ENCODE peak calls at places on chromosomes 7 and 10, in five cellular contexts. U, O, A, Y and Z are unnamed samples.

GRCh38 chr10:70549962-70550845 is 52.3 kb downstream of the PRF1 start:
- DNase-seq in O (peak), U (peak), Y (peak), A (peak), Z (no peak)

GRCh38 chr10:98309366-98310355 is 41.7 kb upstream of the LOXL4 start:
- DNase-seq in O (peak), A (peak), Y (no peak), U (peak), Z (no peak)

GRCh38 chr7:129748710-129749109 is 137.2 kb downstream of the NRF1 start:
- DNase-seq in U (no peak), Y (no peak), A (no peak), O (no peak), Z (no peak)

GRCh38 chr7:37430126-37430525 is 18.5 kb downstream of the ELMO1 start:
- DNase-seq in O (no peak), U (no peak), A (no peak), Y (no peak), Z (no peak)

GRCh38 chr10:132112611-132113010 is 46.9 kb downstream of the JAKMIP3 start:
- DNase-seq in A (no peak), Y (no peak), O (no peak), U (no peak), Z (no peak)

GRCh38 chr10:67107670-67108069 is 181.8 kb downstream of the LRRTM3 start:
- DNase-seq in A (no peak), Y (no peak), U (peak), O (no peak), Z (no peak)

GRCh38 chr10:42583828-42584227 is 54.5 kb downstream of the ZNF33B start:
- DNase-seq in Y (no peak), A (no peak), O (no peak), U (no peak), Z (no peak)

GRCh38 chr7:148664319-148664718 is 34.4 kb upstream of the CUL1 start:
- DNase-seq in A (no peak), O (no peak), U (peak), Y (no peak), Z (no peak)

GRCh38 chr10:6296456-6297214 is 93.9 kb downstream of the PFKFB3 start:
- DNase-seq in O (no peak), U (no peak), A (no peak), Y (no peak), Z (no peak)

GRCh38 chr7:128031901-128032604 is 816 bp upstream of the LRRC4 start:
- DNase-seq in Y (peak), A (peak), O (peak), U (peak), Z (no peak)

GRCh38 chr10:79001082-79001885 is 67.5 kb upstream of the ZMIZ1 start:
- DNase-seq in O (no peak), Y (no peak), U (peak), A (no peak), Z (no peak)

GRCh38 chr10:5575482-5576153 is 50.9 kb downstream of the CALML3 start:
- DNase-seq in Y (no peak), U (peak), A (no peak), O (no peak), Z (no peak)

GRCh38 chr10:118116555-118117311 is 70.0 kb upstream of the RAB11FIP2 start:
- DNase-seq in O (no peak), A (no peak), Y (no peak), U (no peak), Z (peak)

GRCh38 chr10:120581496-120581895 is 124.5 kb downstream of the PLPP4 start:
- DNase-seq in O (no peak), U (no peak), Y (no peak), A (no peak), Z (no peak)

GRCh38 chr7:137592232-137592896 is 248.8 kb upstream of the PTN start:
- DNase-seq in A (peak), U (peak), O (no peak), Y (no peak), Z (peak)

GRCh38 chr7:127393370-127394058 is 1.0 kb upstream of the ZNF800 start:
- DNase-seq in U (peak), Y (no peak), O (no peak), A (no peak), Z (no peak)

GRCh38 chr7:2040201-2040892 is 192.4 kb downstream of the MAD1L1 start:
- DNase-seq in A (no peak), O (no peak), U (no peak), Y (no peak), Z (no peak)

GRCh38 chr10:92712016-92712889 is 22.5 kb downstream of the HHEX start:
- DNase-seq in A (no peak), O (no peak), U (peak), Y (no peak), Z (no peak)

GRCh38 chr7:142889825-142890224 is 4.3 kb upstream of the TRPV6 start:
- DNase-seq in Y (no peak), A (no peak), U (no peak), O (no peak), Z (no peak)